ENCODE peak calls at places on chromosomes 12 and 14, in seven cellular contexts. D is ovary, Z is IMR-90, I is uterus, E is tibial nerve, H is transverse colon, Q is heart left ventricle. M is an unnamed sample.

GRCh38 chr14:58166005-58166983 is 14.3 kb upstream of the ARMH4 start:
- DNase-seq in D (peak), Z (peak), I (peak), E (peak), H (peak), Q (peak), M (peak)

GRCh38 chr14:85714046-85714445 is 184.1 kb downstream of the FLRT2 start:
- DNase-seq in D (no peak), Z (no peak), I (no peak), E (no peak), H (no peak), Q (no peak), M (no peak)

GRCh38 chr12:46556820-46557524 is 184.4 kb upstream of the SLC38A2 start:
- DNase-seq in D (no peak), Z (peak), I (no peak), E (no peak), H (no peak), Q (no peak), M (no peak)

GRCh38 chr12:32568241-32568640 is 110.9 kb upstream of the DNM1L start:
- DNase-seq in D (no peak), Z (peak), I (no peak), E (no peak), H (no peak), Q (no peak), M (peak)

GRCh38 chr12:92055877-92056276 is 89.8 kb downstream of the BTG1 start:
- DNase-seq in D (no peak), Z (no peak), I (no peak), E (no peak), H (peak), Q (no peak), M (no peak)

GRCh38 chr14:76129851-76130576 is 21.7 kb upstream of the GPATCH2L start:
- DNase-seq in D (no peak), Z (no peak), I (no peak), E (no peak), H (no peak), Q (no peak), M (no peak)

GRCh38 chr14:104604461-104605449 is at the start of gene TMEM179:
- DNase-seq in D (no peak), Z (peak), I (no peak), E (no peak), H (no peak), Q (no peak), M (no peak)

GRCh38 chr14:61994589-61994988 is 232.4 kb downstream of the SNAPC1 start:
- DNase-seq in D (no peak), Z (no peak), I (no peak), E (no peak), H (no peak), Q (no peak), M (no peak)

GRCh38 chr12:132601171-132601883 is 9.1 kb downstream of the LRCOL1 start:
- DNase-seq in D (no peak), Z (no peak), I (no peak), E (no peak), H (no peak), Q (no peak), M (no peak)

GRCh38 chr12:52019123-52019770 is 12.5 kb downstream of the TAMALIN start:
- DNase-seq in D (no peak), Z (no peak), I (no peak), E (no peak), H (no peak), Q (no peak), M (no peak)

GRCh38 chr14:73283592-73284379 is 46.5 kb downstream of the PAPLN start:
- DNase-seq in D (no peak), Z (peak), I (no peak), E (no peak), H (no peak), Q (no peak), M (no peak)

GRCh38 chr12:116975779-116976393 is 65.1 kb downstream of the FBXW8 start:
- DNase-seq in D (no peak), Z (peak), I (no peak), E (no peak), H (no peak), Q (no peak), M (no peak)

GRCh38 chr12:131093971-131094830 is 140.5 kb downstream of the ADGRD1 start:
- DNase-seq in D (peak), Z (no peak), I (peak), E (no peak), H (peak), Q (peak), M (no peak)

GRCh38 chr12:46443594-46444263 is 71.2 kb upstream of the SLC38A2 start:
- DNase-seq in D (no peak), Z (no peak), I (no peak), E (no peak), H (no peak), Q (no peak), M (no peak)

GRCh38 chr12:6703631-6704030 is 3.0 kb upstream of the PIANP start:
- DNase-seq in D (no peak), Z (peak), I (no peak), E (no peak), H (no peak), Q (no peak), M (no peak)

GRCh38 chr14:82075566-82075965 is 541.9 kb upstream of the SEL1L start:
- DNase-seq in D (no peak), Z (no peak), I (no peak), E (peak), H (no peak), Q (no peak), M (no peak)

GRCh38 chr14:36659010-36659821 is 2.4 kb upstream of the PAX9 start:
- DNase-seq in D (no peak), Z (no peak), I (no peak), E (no peak), H (no peak), Q (no peak), M (no peak)

GRCh38 chr12:131621701-131622421 is 89.0 kb upstream of the SFSWAP start:
- DNase-seq in D (peak), Z (no peak), I (no peak), E (no peak), H (no peak), Q (no peak), M (no peak)

GRCh38 chr14:104132981-104133380 is 5.4 kb upstream of the KIF26A start:
- DNase-seq in D (peak), Z (no peak), I (no peak), E (no peak), H (no peak), Q (no peak), M (no peak)

GRCh38 chr12:22321620-22322019 is 12.9 kb downstream of the ST8SIA1 start:
- DNase-seq in D (no peak), Z (no peak), I (no peak), E (no peak), H (no peak), Q (no peak), M (no peak)

GRCh38 chr14:98070521-98070920 is 1201.5 kb downstream of the BCL11B start:
- DNase-seq in D (no peak), Z (no peak), I (no peak), E (no peak), H (no peak), Q (no peak), M (no peak)

GRCh38 chr12:124684971-124685688 is 117.7 kb upstream of the NCOR2 start:
- DNase-seq in D (peak), Z (peak), I (peak), E (peak), H (no peak), Q (no peak), M (peak)

GRCh38 chr14:50871914-50872732 is at the start of gene ABHD12B:
- DNase-seq in D (peak), Z (no peak), I (no peak), E (no peak), H (no peak), Q (no peak), M (no peak)

GRCh38 chr12:13592063-13592942 is 389.1 kb downstream of the GRIN2B start:
- DNase-seq in D (no peak), Z (no peak), I (no peak), E (no peak), H (no peak), Q (no peak), M (no peak)

GRCh38 chr14:53011053-53011462 is 60.2 kb upstream of the FERMT2 start:
- DNase-seq in D (peak), Z (peak), I (peak), E (peak), H (peak), Q (peak), M (peak)

GRCh38 chr12:2894961-2895360 is 4.3 kb downstream of the TULP3 start:
- DNase-seq in D (no peak), Z (no peak), I (no peak), E (no peak), H (no peak), Q (no peak), M (no peak)

GRCh38 chr14:101737414-101738367 is 23.8 kb upstream of the PPP2R5C start:
- DNase-seq in D (no peak), Z (no peak), I (no peak), E (no peak), H (no peak), Q (no peak), M (no peak)

GRCh38 chr12:124809878-124810277 is 53.8 kb downstream of the SCARB1 start:
- DNase-seq in D (no peak), Z (peak), I (no peak), E (no peak), H (no peak), Q (no peak), M (no peak)

GRCh38 chr12:112900298-112901145 is 6.2 kb upstream of the OAS1 start:
- DNase-seq in D (no peak), Z (peak), I (no peak), E (peak), H (peak), Q (no peak), M (peak)

GRCh38 chr14:57066887-57067513 is 201.7 kb downstream of the EXOC5 start:
- DNase-seq in D (no peak), Z (peak), I (no peak), E (no peak), H (peak), Q (no peak), M (no peak)

GRCh38 chr14:84272290-84272721 is 1257.6 kb upstream of the FLRT2 start:
- DNase-seq in D (no peak), Z (peak), I (no peak), E (no peak), H (no peak), Q (no peak), M (no peak)

GRCh38 chr12:27083861-27084271 is 1.5 kb upstream of the C12orf71 start:
- DNase-seq in D (no peak), Z (peak), I (no peak), E (no peak), H (no peak), Q (no peak), M (no peak)

DNA sequence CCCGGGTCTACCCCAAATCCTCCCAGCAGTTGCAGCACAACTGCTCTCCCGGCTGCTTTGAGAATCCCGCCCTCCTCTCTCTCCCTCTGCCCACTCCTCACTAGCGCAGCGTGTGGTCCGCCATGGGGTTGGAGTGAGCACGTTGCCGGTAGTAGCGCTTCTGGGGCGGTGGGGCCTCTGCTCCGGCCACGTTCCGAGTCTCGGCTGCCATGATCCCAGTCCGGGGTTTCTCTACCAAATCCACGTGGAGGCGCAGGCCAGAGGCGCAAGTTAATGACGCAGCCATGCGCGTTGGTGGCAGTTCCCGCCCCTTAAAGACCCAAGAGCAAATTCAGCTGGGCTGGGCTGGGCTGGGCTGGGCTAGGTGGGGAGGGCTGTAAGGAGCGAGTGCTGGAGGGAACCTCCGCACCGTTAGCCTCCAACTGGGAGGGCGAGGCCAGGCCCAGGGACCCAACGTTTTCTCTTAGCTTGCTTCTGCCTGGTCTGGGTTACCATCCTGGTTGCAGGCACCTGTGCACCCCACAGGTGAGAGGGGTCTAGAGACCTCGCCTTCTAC is at the start of gene METTL1:
- DNase-seq in D (peak), Z (peak), I (peak), E (peak), H (peak), Q (peak), M (peak)
- TF ChIP-seq POLR2A in D (peak), Z (peak), I (no peak), E (peak), H (peak), Q (peak), M (peak)

DNA sequence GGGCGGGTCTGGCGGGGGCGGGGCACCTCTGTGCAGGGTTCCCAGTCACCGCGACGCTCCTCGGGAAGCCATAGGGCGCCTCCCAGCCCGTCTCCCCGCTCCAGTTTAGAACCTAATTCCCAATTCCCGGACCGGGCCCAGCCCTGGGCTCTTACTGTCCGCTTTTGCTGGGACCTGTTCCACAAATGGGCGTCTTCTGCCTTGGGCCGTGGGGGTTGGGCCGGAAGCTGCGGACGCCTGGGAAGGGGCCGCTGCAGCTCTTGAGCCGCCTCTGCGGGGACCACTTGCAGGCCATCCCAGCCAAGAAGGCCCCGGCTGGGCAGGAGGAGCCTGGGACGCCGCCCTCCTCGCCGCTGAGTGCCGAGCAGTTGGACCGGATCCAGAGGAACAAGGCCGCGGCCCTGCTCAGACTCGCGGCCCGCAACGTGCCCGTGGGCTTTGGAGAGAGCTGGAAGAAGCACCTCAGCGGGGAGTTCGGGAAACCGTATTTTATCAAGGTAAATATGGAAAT is 800 bp downstream of the UNG start:
- DNase-seq in D (peak), Z (peak), I (no peak), E (peak), H (peak), Q (peak), M (peak)
- TF ChIP-seq POLR2A in D (peak), Z (peak), I (peak), E (no peak), H (peak), Q (peak), M (no peak)

DNA sequence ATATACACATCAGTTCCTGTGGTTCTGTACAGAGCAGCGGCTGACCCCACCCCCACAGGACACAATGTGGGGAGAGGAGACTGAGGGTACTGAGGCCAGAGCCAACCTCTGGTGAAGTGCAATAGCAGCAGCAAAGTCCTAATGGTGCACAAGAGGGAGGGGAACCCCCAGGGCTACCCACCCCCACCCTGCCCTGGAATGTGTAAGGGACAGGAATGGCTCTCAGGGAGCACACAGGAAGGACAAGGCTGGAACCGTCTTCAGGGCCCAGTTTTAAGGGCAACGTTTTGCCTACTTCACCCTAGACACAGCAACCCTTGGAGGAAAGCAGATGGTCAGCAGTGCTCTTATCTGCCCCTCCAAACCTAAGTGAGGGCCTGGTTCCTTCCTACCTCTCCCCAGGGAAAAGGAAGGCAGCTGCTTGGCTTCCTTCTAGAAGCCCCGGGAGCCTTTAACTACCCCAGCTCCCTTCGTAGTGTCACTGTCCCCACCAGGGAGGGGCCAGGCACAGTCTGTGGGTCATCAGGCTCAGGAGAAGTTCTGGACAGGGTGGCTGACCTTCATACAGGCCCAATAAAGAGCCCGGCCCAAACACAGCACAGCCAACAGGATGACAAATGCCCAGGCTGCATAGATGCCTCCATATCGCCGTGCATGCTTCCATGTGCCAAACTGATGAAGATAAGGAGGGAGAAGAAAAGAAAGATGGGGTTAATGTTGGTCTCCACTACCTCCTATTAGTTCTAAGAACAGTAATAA is 3.0 kb downstream of the PIP4P1 start:
- DNase-seq in D (no peak), Z (no peak), I (no peak), E (no peak), H (no peak), Q (no peak), M (no peak)
- TF ChIP-seq POLR2A in D (no peak), Z (peak), I (no peak), E (no peak), H (no peak), Q (no peak), M (no peak)

DNA sequence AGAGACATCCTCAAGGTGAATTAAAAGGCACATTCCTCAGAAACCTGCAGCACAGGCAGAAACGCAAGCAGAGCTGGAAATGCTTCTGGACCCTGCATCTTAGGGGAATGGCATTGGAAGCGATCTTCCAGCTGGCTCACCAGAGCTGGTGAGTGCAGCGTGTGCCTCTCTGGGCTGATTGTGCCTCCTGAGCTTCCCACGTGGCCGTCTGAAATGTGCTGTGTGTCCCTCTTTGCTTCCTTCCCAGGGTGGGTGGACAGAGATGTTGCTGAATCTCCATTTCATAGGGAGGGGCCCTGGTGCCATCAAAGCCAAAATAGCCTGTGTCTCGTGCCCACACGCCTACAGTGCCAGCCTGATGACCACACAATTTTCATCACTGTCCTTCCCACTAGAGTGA is 34.3 kb upstream of the TMEM132D start:
- DNase-seq in D (no peak), Z (no peak), I (no peak), E (no peak), H (no peak), Q (no peak), M (no peak)
- TF ChIP-seq POLR2A in D (no peak), Z (no peak), I (no peak), E (no peak), H (no peak), Q (no peak), M (no peak)

GRCh38 chr12:49026678-49027480 is 8.3 kb upstream of the PRKAG1 start:
- DNase-seq in D (no peak), Z (no peak), I (no peak), E (no peak), H (peak), Q (no peak), M (no peak)
- TF ChIP-seq POLR2A in D (no peak), Z (no peak), I (no peak), E (no peak), H (no peak), Q (no peak), M (no peak)

DNA sequence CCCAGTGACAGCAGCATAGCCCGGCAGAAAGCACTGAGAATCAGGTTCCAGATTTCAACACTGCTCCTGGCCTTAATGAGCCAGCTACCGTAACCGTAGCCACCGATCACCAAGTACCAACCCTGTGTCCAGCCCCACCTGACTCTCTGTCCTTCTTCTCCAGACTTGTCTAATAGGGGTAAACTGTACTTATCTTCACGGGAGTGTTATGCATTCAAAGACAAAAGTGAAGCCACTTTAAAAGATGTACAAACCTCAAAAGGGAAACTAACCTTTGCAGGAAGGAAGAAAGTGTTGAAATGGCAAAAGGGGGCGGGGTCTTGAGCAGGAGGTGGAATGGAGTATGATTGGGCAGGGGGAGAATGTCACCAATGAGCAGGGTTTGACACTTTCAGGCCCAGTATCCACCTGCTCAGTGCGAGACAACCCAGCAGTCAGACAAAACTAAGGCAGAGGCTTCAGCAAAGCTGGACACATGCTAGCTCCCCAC is 226.1 kb downstream of the CHST11 start:
- DNase-seq in D (no peak), Z (no peak), I (no peak), E (no peak), H (no peak), Q (no peak), M (no peak)
- TF ChIP-seq POLR2A in D (no peak), Z (no peak), I (no peak), E (no peak), H (no peak), Q (no peak), M (no peak)

DNA sequence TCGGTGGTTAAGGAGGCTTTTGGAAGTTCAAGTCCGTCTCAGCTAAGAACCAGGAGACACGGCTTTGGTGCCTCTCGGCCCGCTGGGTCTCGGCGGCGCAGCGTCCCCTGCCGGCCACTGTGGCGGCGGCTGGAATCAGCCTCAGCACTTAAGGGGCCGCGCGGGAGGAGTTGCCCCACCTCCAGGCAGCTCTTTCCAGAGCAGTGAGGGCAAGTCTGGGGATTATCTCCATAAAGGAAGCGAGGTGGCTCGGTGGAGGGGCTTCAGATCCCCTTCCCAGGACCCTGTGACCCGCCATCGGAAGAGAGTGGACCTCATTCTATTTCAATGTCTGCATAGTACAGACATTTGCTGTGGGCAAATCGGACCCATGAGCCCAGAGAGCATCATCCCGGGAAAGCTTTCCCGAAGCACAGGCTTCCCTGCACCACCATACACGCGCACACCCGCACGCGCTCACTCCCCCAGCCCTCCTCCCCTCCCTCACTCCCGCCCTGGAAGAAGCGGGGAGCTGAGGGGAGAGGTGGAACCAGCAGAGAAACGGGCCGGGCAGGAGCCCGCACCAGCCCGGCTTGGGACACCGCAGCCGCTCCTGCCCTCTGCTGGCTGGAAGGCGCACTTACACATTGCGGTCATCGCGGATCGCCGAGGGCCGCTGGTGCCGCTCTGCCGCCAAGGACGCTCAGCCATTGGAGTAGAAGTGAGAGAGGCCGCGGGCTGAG is 15.9 kb downstream of the RNASE2 start:
- DNase-seq in D (peak), Z (peak), I (peak), E (peak), H (peak), Q (peak), M (peak)
- TF ChIP-seq POLR2A in D (no peak), Z (no peak), I (peak), E (no peak), H (no peak), Q (no peak), M (no peak)

M was measured in H54.